ENCODE peak calls at places on chromosomes 1 and 21, in five cellular contexts. X, U, F, R and Z are unnamed samples.

GRCh38 chr1:156926175-156926574 is 5.7 kb downstream of the LRRC71 start:
- DNase-seq in X (no peak), U (peak), F (no peak), R (no peak), Z (no peak)

GRCh38 chr1:47399841-47400144 is 16.3 kb upstream of the FOXE3 start:
- DNase-seq in X (no peak), U (no peak), F (no peak), R (no peak), Z (no peak)

GRCh38 chr1:192903142-192903541 is 94.3 kb downstream of the RGS2 start:
- DNase-seq in X (no peak), U (no peak), F (no peak), R (no peak), Z (no peak)

GRCh38 chr1:212315184-212315583 is 30.0 kb downstream of the PPP2R5A start:
- DNase-seq in X (no peak), U (no peak), F (no peak), R (no peak), Z (no peak)

GRCh38 chr1:91557039-91557690 is 56.5 kb downstream of the CDC7 start:
- DNase-seq in X (no peak), U (no peak), F (no peak), R (no peak), Z (no peak)

GRCh38 chr1:13597166-13597565 is 13.5 kb downstream of the PDPN start:
- DNase-seq in X (no peak), U (no peak), F (no peak), R (no peak), Z (no peak)

GRCh38 chr1:230120949-230121381 is 53.9 kb downstream of the GALNT2 start:
- DNase-seq in X (no peak), U (peak), F (no peak), R (peak), Z (peak)

GRCh38 chr1:165829888-165830287 is 2.5 kb downstream of the UCK2 start:
- DNase-seq in X (no peak), U (no peak), F (no peak), R (no peak), Z (no peak)

GRCh38 chr1:35931424-35932157 is 686 bp downstream of the AGO3 start:
- DNase-seq in X (no peak), U (no peak), F (no peak), R (peak), Z (no peak)

GRCh38 chr1:43947890-43948437 is 1.2 kb downstream of the IPO13 start:
- DNase-seq in X (no peak), U (no peak), F (no peak), R (peak), Z (no peak)

GRCh38 chr1:165397945-165398344 is 41.4 kb upstream of the LMX1A start:
- DNase-seq in X (no peak), U (no peak), F (no peak), R (no peak), Z (no peak)

GRCh38 chr21:46171996-46172862 is 12.0 kb downstream of the SPATC1L start:
- DNase-seq in X (no peak), U (no peak), F (no peak), R (no peak), Z (no peak)

GRCh38 chr1:109639063-109639840 is 16.6 kb upstream of the GSTM4 start:
- DNase-seq in X (no peak), U (no peak), F (no peak), R (no peak), Z (no peak)

GRCh38 chr1:112849967-112850641 is 105.9 kb downstream of the SLC16A1 start:
- DNase-seq in X (no peak), U (no peak), F (no peak), R (no peak), Z (peak)

GRCh38 chr1:97581614-97582051 is 339.2 kb downstream of the DPYD start:
- DNase-seq in X (no peak), U (no peak), F (no peak), R (no peak), Z (no peak)

GRCh38 chr21:41328660-41329300 is 12.2 kb downstream of the FAM3B start:
- DNase-seq in X (no peak), U (no peak), F (no peak), R (no peak), Z (no peak)

GRCh38 chr1:94124538-94124937 is 3.6 kb upstream of the ABCA4 start:
- DNase-seq in X (no peak), U (no peak), F (no peak), R (no peak), Z (no peak)

GRCh38 chr1:116677474-116678062 is 10.0 kb upstream of the IGSF3 start:
- DNase-seq in X (no peak), U (no peak), F (no peak), R (no peak), Z (no peak)

GRCh38 chr1:230609208-230609607 is 33.1 kb upstream of the COG2 start:
- DNase-seq in X (no peak), U (no peak), F (peak), R (no peak), Z (no peak)

GRCh38 chr1:177392336-177392735 is 221.6 kb downstream of the BRINP2 start:
- DNase-seq in X (no peak), U (no peak), F (no peak), R (no peak), Z (no peak)

GRCh38 chr1:22024485-22025367 is 23.3 kb downstream of the CELA3A start:
- DNase-seq in X (no peak), U (peak), F (no peak), R (peak), Z (peak)

DNA sequence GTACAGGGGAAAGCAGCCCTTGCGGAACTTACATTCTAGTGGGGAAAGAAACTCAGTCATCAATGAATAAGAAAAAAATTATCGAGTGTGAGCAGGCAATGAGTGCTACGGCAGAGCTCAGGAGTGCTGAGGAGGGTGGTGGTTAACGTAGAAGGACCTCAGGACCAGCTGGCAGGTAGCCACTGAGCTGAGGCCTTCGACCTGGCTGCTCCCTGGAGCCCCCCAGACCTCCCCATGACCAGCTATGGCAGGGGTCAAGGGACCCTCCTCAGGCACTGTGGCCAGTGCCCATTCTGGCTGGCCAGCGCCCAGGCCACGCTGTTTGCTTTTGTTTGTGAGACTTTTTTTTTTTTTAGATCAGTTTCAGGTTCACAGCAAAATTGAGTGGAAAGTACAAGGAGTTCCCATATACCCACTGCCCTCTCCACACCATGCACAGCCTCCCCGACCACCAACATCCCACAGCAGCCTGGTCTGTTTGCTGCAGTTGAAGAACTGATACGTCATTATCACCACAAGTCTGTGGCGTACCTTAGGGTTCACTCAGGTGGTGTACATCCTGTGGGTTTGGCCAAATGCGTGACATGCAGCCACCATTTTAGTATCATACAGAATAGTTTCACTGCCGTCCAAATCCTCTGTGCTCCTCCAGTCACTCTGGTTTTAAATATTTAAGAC is 11.8 kb upstream of the TTC22 start:
- DNase-seq in X (no peak), U (no peak), F (peak), R (no peak), Z (no peak)
- TF ChIP-seq ATF2 in X (no peak), U (no peak), F (no peak), R (no peak), Z (no peak)

GRCh38 chr1:246571953-246572352 is 5.7 kb downstream of the CNST start:
- DNase-seq in X (no peak), U (no peak), F (no peak), R (no peak), Z (no peak)

GRCh38 chr1:246566808-246567154 is 525 bp downstream of the CNST start:
- DNase-seq in X (no peak), U (no peak), F (no peak), R (no peak), Z (no peak)

GRCh38 chr1:246572795-246573194 is 6.5 kb downstream of the CNST start:
- DNase-seq in X (no peak), U (no peak), F (no peak), R (no peak), Z (no peak)

GRCh38 chr1:246567258-246568235 is 1.3 kb downstream of the CNST start:
- DNase-seq in X (no peak), U (no peak), F (no peak), R (peak), Z (no peak)

GRCh38 chr1:246569248-246570238 is 3.3 kb downstream of the CNST start:
- DNase-seq in X (no peak), U (no peak), F (no peak), R (no peak), Z (no peak)
- TF ChIP-seq ATF2 in X (no peak), U (no peak), F (no peak), R (no peak), Z (no peak)

GRCh38 chr1:11873954-11874562 is 15.3 kb upstream of the NPPB start:
- DNase-seq in X (no peak), U (no peak), F (no peak), R (no peak), Z (no peak)
- TF ChIP-seq ATF2 in X (no peak), U (no peak), F (no peak), R (no peak), Z (no peak)

GRCh38 chr1:203686091-203686632 is 59.5 kb downstream of the ATP2B4 start:
- DNase-seq in X (no peak), U (no peak), F (no peak), R (peak), Z (no peak)
- TF ChIP-seq ATF2 in X (no peak), U (no peak), F (no peak), R (no peak), Z (no peak)

DNA sequence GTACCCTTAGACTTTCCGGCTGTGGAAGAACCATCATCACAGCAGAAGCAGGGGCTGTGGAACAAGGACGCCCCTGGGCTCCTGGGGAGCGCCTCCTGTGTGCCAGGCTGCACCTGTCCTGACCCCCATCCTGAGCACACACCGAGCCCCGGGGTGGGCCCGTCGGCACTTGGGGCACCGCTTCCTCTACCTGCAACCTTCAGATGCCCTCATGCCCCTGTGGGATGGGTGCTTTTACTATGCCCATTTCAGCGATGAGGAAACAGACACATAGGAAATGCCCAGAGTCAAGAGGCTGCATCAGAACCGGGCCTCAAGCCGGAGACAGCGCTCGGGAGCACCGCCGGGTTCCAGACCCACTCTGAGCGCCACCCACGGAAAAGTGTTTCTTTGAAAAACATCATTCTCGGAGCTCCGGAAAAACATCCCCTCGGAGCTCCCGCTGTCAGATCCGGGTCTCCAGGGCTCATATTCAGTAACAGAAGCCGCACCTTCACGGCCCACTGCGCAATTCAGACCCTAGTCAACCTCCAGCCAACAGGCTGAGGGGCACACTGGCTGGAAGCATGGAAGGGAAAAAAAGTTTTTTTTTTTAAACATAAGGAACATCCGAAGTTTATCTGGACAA is 8.0 kb downstream of the TPRG1L start:
- DNase-seq in X (no peak), U (no peak), F (no peak), R (no peak), Z (peak)
- TF ChIP-seq ATF2 in X (no peak), U (no peak), F (no peak), R (no peak), Z (no peak)

DNA sequence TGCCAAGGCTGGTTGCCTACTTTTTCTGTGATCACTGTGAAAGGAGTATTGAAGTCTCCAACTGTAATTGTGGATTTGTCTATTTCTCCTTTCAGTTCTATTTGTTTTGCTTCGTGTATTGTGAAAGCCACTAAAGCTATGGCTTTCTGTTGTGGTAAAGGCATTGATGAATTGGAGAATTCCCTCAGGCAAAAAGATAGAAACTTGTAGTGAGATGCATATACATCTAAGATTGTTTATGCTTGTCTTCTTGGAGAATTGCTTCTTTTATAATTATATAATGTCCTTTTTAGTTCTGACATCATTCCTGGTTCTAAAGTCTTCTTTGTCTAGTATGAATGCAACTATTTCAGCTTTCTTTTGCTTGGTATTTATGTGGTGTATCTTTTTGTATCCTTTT is 36.8 kb downstream of the SWT1 start:
- DNase-seq in X (no peak), U (no peak), F (no peak), R (no peak), Z (no peak)
- TF ChIP-seq ATF2 in X (no peak), U (no peak), F (no peak), R (no peak), Z (no peak)

GRCh38 chr1:9903801-9904527 is 6.1 kb downstream of the CTNNBIP1 start:
- DNase-seq in X (no peak), U (no peak), F (no peak), R (no peak), Z (no peak)

GRCh38 chr1:9907441-9907840 is 2.6 kb downstream of the CTNNBIP1 start:
- DNase-seq in X (no peak), U (no peak), F (no peak), R (no peak), Z (no peak)

GRCh38 chr1:9904571-9904970 is 5.5 kb downstream of the CTNNBIP1 start:
- DNase-seq in X (no peak), U (no peak), F (no peak), R (no peak), Z (no peak)

GRCh38 chr1:9906466-9906865 is 3.6 kb downstream of the CTNNBIP1 start:
- DNase-seq in X (no peak), U (no peak), F (no peak), R (no peak), Z (no peak)

DNA sequence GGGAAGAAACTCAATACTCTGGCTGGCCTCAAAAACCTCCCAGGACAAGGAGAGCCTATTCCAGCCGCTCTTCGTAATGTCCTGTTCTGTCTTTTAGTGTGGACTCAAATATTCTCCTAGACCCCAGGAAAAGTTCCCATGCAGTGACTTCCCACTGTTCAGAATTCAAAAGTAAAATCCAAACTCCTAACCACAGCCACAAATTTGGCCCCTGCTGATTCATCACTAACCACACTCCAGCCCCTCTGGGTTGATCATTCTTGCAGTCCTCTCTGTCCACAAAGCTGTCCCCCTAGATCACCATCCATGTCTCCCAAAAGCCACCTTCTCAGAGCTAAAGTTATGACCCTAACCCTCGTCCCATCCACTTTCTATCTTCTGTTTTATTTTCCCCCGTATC is 5.1 kb downstream of the CTNNBIP1 start:
- DNase-seq in X (no peak), U (no peak), F (no peak), R (no peak), Z (no peak)
- TF ChIP-seq ATF2 in X (no peak), U (no peak), F (no peak), R (no peak), Z (no peak)

GRCh38 chr1:236059011-236059410 is 5.9 kb downstream of the NID1 start:
- DNase-seq in X (no peak), U (no peak), F (no peak), R (no peak), Z (no peak)
- TF ChIP-seq ATF2 in X (no peak), U (no peak), F (no peak), R (no peak), Z (no peak)

GRCh38 chr21:34844033-34844923 is 175.5 kb downstream of the CLIC6 start:
- DNase-seq in X (no peak), U (no peak), F (no peak), R (no peak), Z (no peak)

GRCh38 chr21:34846214-34846575 is 177.4 kb downstream of the CLIC6 start:
- DNase-seq in X (no peak), U (no peak), F (no peak), R (no peak), Z (no peak)

GRCh38 chr21:34844924-34845238 is 176.1 kb downstream of the CLIC6 start:
- DNase-seq in X (no peak), U (no peak), F (no peak), R (no peak), Z (no peak)

GRCh38 chr21:34846601-34847112 is 177.9 kb downstream of the CLIC6 start:
- DNase-seq in X (no peak), U (no peak), F (no peak), R (no peak), Z (no peak)

DNA sequence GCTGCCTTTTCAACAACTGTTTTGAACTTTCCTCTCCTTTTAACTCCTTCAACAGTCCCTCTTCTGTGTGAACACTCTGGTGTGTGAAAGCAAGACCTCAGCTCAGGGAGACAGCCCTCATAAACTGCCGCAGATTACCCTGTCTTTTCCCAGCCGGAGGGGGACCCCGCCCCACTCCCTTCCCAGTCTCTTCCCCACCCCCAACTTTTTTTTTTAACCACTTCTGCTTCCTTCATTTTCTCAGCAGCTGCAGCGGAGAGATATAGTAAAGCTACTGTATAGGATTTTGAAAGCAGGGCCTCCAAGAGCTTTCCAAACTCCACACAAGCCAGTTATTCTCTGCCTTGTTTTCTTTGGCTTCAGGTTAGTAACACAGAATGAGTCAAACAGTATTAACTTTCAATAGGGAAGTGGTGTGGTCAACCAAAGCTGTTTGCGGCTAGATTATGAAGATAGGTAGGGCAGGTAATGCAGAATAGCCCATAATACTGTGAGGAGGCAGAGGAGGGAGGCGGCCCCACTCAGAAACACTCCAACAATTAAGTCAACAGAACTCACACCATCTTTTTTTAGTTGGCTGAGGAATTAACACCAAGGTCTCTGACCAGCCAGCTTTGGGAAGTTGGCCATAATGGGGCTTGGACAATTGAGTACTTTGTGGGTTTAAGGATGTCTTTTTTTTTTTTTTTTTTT is 176.9 kb downstream of the CLIC6 start:
- DNase-seq in X (no peak), U (no peak), F (peak), R (no peak), Z (no peak)
- TF ChIP-seq ATF2 in X (no peak), U (no peak), F (peak), R (no peak), Z (no peak)